ENCODE peak calls at places on chromosome 15, in four cellular contexts. J, S, R and Q are unnamed samples.

GRCh38 chr15:43776718-43777292 is at the start of gene ELL3:
- DNase-seq in J (peak), S (no peak), R (no peak), Q (no peak)

GRCh38 chr15:75577401-75578205 is 1.5 kb downstream of the PTPN9 start:
- DNase-seq in S (peak), R (no peak), J (no peak), Q (no peak)

GRCh38 chr15:80480909-80481308 is 76.7 kb downstream of the ARNT2 start:
- DNase-seq in J (no peak), S (no peak), R (peak), Q (peak)

GRCh38 chr15:72591361-72591760 is 63.1 kb upstream of the GOLGA6B start:
- DNase-seq in J (no peak), S (no peak), R (peak), Q (no peak)

GRCh38 chr15:31032959-31033358 is 41.5 kb upstream of the MTMR10 start:
- DNase-seq in J (no peak), S (peak), R (peak), Q (peak)

GRCh38 chr15:98085003-98085639 is 124.6 kb downstream of the ARRDC4 start:
- DNase-seq in J (no peak), S (peak), R (peak), Q (peak)

GRCh38 chr15:83631534-83631933 is 22.4 kb upstream of the ADAMTSL3 start:
- DNase-seq in S (no peak), J (no peak), R (no peak), Q (no peak)

GRCh38 chr15:58554758-58555157 is 123.0 kb downstream of the LIPC start:
- DNase-seq in R (no peak), J (no peak), S (no peak), Q (no peak)

GRCh38 chr15:73859236-73859635 is 14.1 kb upstream of the TBC1D21 start:
- DNase-seq in R (no peak), J (no peak), S (no peak), Q (no peak)

GRCh38 chr15:99721104-99721778 is 12.0 kb downstream of the LYSMD4 start:
- DNase-seq in J (no peak), R (no peak), S (no peak), Q (no peak)

GRCh38 chr15:49225572-49226281 is 55.7 kb downstream of the GALK2 start:
- DNase-seq in J (no peak), R (no peak), S (peak), Q (no peak)

GRCh38 chr15:48191574-48192225 is at the start of gene CTXN2:
- DNase-seq in J (no peak), S (no peak), R (no peak), Q (no peak)

GRCh38 chr15:25171111-25171811 is 216.5 kb downstream of the SNRPN start:
- DNase-seq in J (no peak), R (no peak), S (no peak), Q (no peak)

GRCh38 chr15:39362832-39363561 is 217.9 kb upstream of the THBS1 start:
- DNase-seq in S (peak), J (no peak), R (peak), Q (peak)

GRCh38 chr15:52318729-52319500 is 23.3 kb upstream of the MYO5C start:
- DNase-seq in R (no peak), S (no peak), J (no peak), Q (no peak)

GRCh38 chr15:69034352-69034751 is 19.9 kb downstream of the NOX5 start:
- DNase-seq in J (no peak), S (no peak), R (peak), Q (no peak)

GRCh38 chr15:98599911-98600685 is 48.2 kb upstream of the IGF1R start:
- DNase-seq in S (peak), R (peak), J (no peak), Q (peak)